ENCODE peak calls at places on chromosomes 5 and 9, in six cellular contexts. B, K, R, C, U and Y are unnamed samples.

GRCh38 chr5:154514331-154514730 is 36.3 kb upstream of the HAND1 start:
- DNase-seq in B (no peak), K (no peak), U (no peak), C (no peak), R (no peak), Y (no peak)

GRCh38 chr9:95505676-95506437 is 10.9 kb downstream of the PTCH1 start:
- DNase-seq in B (peak; percentile 79), C (peak; percentile 33), K (peak; percentile 72), U (no peak), R (peak; percentile 61), Y (peak; percentile 63)

GRCh38 chr5:91038180-91038808 is 344.8 kb downstream of the ARRDC3 start:
- DNase-seq in C (no peak), U (no peak), R (no peak), K (no peak), B (no peak), Y (no peak)

GRCh38 chr5:93163010-93163663 is 417.9 kb downstream of the NR2F1-AS1 start:
- DNase-seq in B (no peak), R (no peak), K (peak; percentile 83), C (peak; percentile 75), U (no peak), Y (peak; percentile 88)

GRCh38 chr5:94021246-94021645 is 279.8 kb upstream of the POU5F2 start:
- DNase-seq in C (no peak), R (no peak), B (no peak), K (peak; percentile 61), U (no peak), Y (peak; percentile 74)

GRCh38 chr5:1652873-1653707 is 129.3 kb upstream of the LPCAT1 start:
- DNase-seq in B (no peak), K (no peak), U (no peak), R (peak; percentile 33), C (no peak), Y (no peak)

GRCh38 chr9:9437641-9438040 is 1175.2 kb downstream of the PTPRD start:
- DNase-seq in R (no peak), C (no peak), U (no peak), K (no peak), B (no peak), Y (no peak)

GRCh38 chr9:7394007-7394774 is 405.4 kb downstream of the DMAC1 start:
- DNase-seq in U (no peak), R (peak; percentile 59), K (peak; percentile 29), B (peak; percentile 14), C (no peak), Y (no peak)

GRCh38 chr9:87850405-87850804 is 32.3 kb upstream of the SPATA31E1 start:
- DNase-seq in R (no peak), B (no peak), U (no peak), K (peak; percentile 22), C (peak; percentile 19), Y (peak; percentile 84)

GRCh38 chr5:134714120-134714519 is 24.2 kb upstream of the CAMLG start:
- DNase-seq in K (no peak), U (no peak), R (no peak), B (no peak), C (no peak), Y (no peak)

GRCh38 chr9:121718063-121718462 is 66.6 kb downstream of the DAB2IP start:
- DNase-seq in C (peak; percentile 35), K (no peak), U (no peak), R (no peak), B (peak; percentile 48), Y (peak; percentile 65)

GRCh38 chr9:35374436-35374835 is 115.5 kb upstream of the RUSC2 start:
- DNase-seq in K (no peak), B (no peak), C (no peak), U (no peak), R (no peak), Y (no peak)

GRCh38 chr5:68406767-68407232 is 191.2 kb downstream of the PIK3R1 start:
- DNase-seq in R (no peak), U (no peak), C (no peak), B (no peak), K (no peak), Y (no peak)

GRCh38 chr5:151469386-151469785 is 22.0 kb downstream of the SLC36A1 start:
- DNase-seq in B (no peak), R (no peak), C (peak; percentile 37), U (no peak), K (no peak), Y (peak; percentile 58)

GRCh38 chr5:172428224-172429166 is 25.8 kb downstream of the SH3PXD2B start:
- DNase-seq in C (no peak), B (no peak), K (no peak), U (no peak), R (no peak), Y (no peak)

GRCh38 chr5:90888511-90889324 is 330.1 kb downstream of the ADGRV1 start:
- DNase-seq in R (no peak), K (no peak), C (no peak), U (no peak), B (no peak), Y (peak; percentile 35)

GRCh38 chr5:14741131-14741530 is 76.6 kb downstream of the OTULIN start:
- DNase-seq in C (no peak), R (no peak), K (no peak), U (no peak), B (no peak), Y (no peak)

GRCh38 chr9:27683181-27683580 is 109.9 kb upstream of the C9orf72 start:
- DNase-seq in B (no peak), R (no peak), U (no peak), K (no peak), C (no peak), Y (no peak)

GRCh38 chr5:18802336-18802735 is 1168.1 kb downstream of the TAF11L14 start:
- DNase-seq in R (no peak), C (no peak), U (no peak), B (no peak), K (no peak), Y (no peak)

GRCh38 chr5:18799482-18800128 is 1165.3 kb downstream of the TAF11L14 start:
- DNase-seq in B (no peak), R (no peak), K (no peak), C (no peak), U (no peak), Y (no peak)

GRCh38 chr5:18800293-18801025 is 1166.2 kb downstream of the TAF11L14 start:
- DNase-seq in C (no peak), R (no peak), K (no peak), B (no peak), U (no peak), Y (no peak)

GRCh38 chr5:18797241-18797640 is 1163.0 kb downstream of the TAF11L14 start:
- DNase-seq in R (no peak), K (peak; percentile 55), C (no peak), B (no peak), U (no peak), Y (no peak)

DNA sequence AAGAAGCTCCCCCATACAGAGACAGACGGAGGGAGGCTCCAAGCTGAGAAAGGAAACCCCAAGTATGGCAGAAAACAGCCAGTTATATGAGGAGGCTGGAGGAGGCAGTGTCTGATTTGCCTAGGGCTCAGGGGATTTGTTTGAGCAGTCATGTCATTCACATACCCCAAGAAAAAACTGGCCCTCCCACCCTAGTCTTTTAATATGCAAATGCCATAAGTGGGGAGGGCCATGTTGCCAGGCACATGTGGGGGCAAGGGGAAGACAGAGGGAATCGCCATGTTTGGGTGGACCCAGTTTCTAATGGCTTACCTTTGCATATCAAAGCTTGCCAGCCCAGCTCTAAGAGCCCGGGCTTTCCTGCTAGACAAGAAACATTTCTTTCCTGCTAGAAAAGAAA is 1163.8 kb downstream of the TAF11L14 start:
- DNase-seq in C (no peak), R (peak; percentile 94), U (peak; percentile 87), B (no peak), K (no peak), Y (no peak)
- H2AFZ ChIP-seq in C (no peak overlapping the region), R (no peak overlapping the region), U (no peak overlapping the region), B (peak overlapping the region; percentile 67), K (peak overlapping the region; percentile 69), Y (no peak overlapping the region)

GRCh38 chr9:133347515-133347984 is 381 bp downstream of the MED22 start:
- DNase-seq in U (no peak), K (peak; percentile 51), B (peak; percentile 42), R (no peak), C (peak; percentile 51), Y (no peak)
- H3K14ac ChIP-seq in U (no peak overlapping the region), K (no peak overlapping the region), B (peak overlapping the region; percentile 94), R (peak overlapping the region; percentile 26), C (peak overlapping the region; percentile 89), Y (peak overlapping the region; percentile 78)

GRCh38 chr9:129276486-129277260 is 98.6 kb upstream of the IER5L start:
- DNase-seq in R (peak; percentile 71), B (no peak), U (no peak), C (peak; percentile 22), K (no peak), Y (no peak)
- H2AFZ ChIP-seq in R (no peak overlapping the region), B (peak overlapping the region; percentile 49), U (peak overlapping the region; percentile 47), C (peak overlapping the region; percentile 27), K (no peak overlapping the region), Y (no peak overlapping the region)

DNA sequence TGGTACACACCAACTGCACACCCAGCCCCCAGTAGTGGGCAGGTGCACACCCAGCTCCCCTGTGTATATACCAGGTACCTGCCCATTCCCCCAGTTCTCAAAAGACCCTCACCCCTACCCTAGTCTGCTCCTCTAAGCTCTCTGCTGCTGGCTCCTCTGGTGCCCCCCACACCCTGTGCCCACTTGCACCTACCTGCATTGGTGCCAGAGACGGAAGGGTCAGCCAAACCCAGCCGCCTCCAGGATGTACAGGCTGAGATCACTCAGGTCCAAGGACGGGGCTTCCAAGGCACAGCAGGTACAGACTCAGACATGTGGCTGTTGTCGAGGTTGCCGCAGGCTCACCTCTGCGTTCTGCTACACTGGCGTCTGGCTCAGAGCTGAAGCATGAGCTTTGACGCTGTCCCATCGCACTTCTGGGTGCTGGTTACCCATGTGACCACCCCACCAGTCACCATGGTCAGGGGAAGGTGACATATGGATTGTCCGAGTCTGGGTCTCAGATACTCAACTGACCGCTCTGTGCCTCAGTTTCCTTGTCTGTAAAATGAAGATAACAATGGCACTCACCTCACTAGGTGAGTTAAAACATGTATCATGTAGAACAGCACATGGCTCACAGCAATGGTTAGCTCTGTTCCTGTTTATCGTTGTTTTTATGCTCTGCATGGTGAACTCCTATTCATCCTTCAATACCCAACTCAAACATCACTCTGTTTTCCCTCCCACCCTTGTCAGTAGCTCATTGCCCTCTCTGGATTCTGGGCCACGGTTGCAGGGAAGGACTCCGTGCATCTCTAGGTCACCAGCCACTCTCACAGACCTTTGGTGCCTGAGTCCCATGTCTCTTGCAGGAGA is 45.3 kb upstream of the SUSD3 start:
- DNase-seq in K (no peak), B (no peak), C (no peak), R (peak; percentile 25), U (no peak), Y (no peak)
- H3K14ac ChIP-seq in K (no peak overlapping the region), B (peak overlapping the region; percentile 84), C (no peak overlapping the region), R (no peak overlapping the region), U (no peak overlapping the region), Y (no peak overlapping the region)

GRCh38 chr5:110726249-110727024 is at the start of gene TMEM232:
- DNase-seq in R (peak; percentile 86), B (peak; percentile 67), C (peak; percentile 90), K (peak; percentile 79), U (peak; percentile 38), Y (peak; percentile 78)
- H2AFZ ChIP-seq in R (peak within 1 kb of the TSS; percentile 97), B (peak within 1 kb of the TSS; percentile 74), C (no peak within 1 kb of the TSS), K (no peak within 1 kb of the TSS), U (peak within 1 kb of the TSS; percentile 98), Y (peak within 1 kb of the TSS; percentile 74)

GRCh38 chr5:175696139-175696854 is 38.4 kb downstream of the HRH2 start:
- DNase-seq in C (peak; percentile 34), R (peak; percentile 85), B (peak; percentile 23), U (peak; percentile 68), K (peak; percentile 26), Y (no peak)
- H3K14ac ChIP-seq in C (no peak overlapping the region), R (no peak overlapping the region), B (no peak overlapping the region), U (no peak overlapping the region), K (no peak overlapping the region), Y (no peak overlapping the region)

GRCh38 chr9:77131411-77131810 is 45.9 kb upstream of the VPS13A start:
- DNase-seq in B (no peak), K (no peak), C (no peak), R (no peak), U (no peak), Y (no peak)
- H2AFZ ChIP-seq in B (no peak overlapping the region), K (no peak overlapping the region), C (no peak overlapping the region), R (no peak overlapping the region), U (no peak overlapping the region), Y (no peak overlapping the region)

GRCh38 chr5:43305948-43306563 is 7.2 kb downstream of the HMGCS1 start:
- DNase-seq in K (peak; percentile 75), U (no peak), B (no peak), C (peak; percentile 85), R (no peak), Y (peak; percentile 73)
- H3K14ac ChIP-seq in K (no peak overlapping the region), U (no peak overlapping the region), B (no peak overlapping the region), C (no peak overlapping the region), R (no peak overlapping the region), Y (no peak overlapping the region)